ENCODE peak calls at places on chromosome 1, in five cellular contexts. One of them, this sample, is unnamed. For H3K4me1, the result is how much of the 10 kb centered on the place peaks cover.

GRCh38 chr1:248703674-248704073 is 1.1 kb upstream of the OR14I1 start:
- DNase-seq in ovary: no peak
- DNase-seq in prostate gland: no peak
- DNase-seq in fibroblast of lung: no peak
- DNase-seq in SJCRH30: no peak
- DNase-seq in this sample: no peak

GRCh38 chr1:89820423-89821321 is at the start of gene LRRC8D:
- DNase-seq in ovary: peak
- DNase-seq in prostate gland: peak
- DNase-seq in fibroblast of lung: peak
- DNase-seq in SJCRH30: peak
- DNase-seq in this sample: peak

GRCh38 chr1:114152211-114153050 is 1.2 kb downstream of the SYT6 start:
- DNase-seq in ovary: peak
- DNase-seq in prostate gland: peak
- DNase-seq in fibroblast of lung: peak
- DNase-seq in SJCRH30: no peak
- DNase-seq in this sample: peak

GRCh38 chr1:44409019-44409602 is 4.1 kb downstream of the RNF220 start:
- DNase-seq in ovary: no peak
- DNase-seq in prostate gland: no peak
- DNase-seq in fibroblast of lung: no peak
- DNase-seq in SJCRH30: no peak
- DNase-seq in this sample: no peak

GRCh38 chr1:104291156-104291555 is 541.5 kb downstream of the AMY1C start:
- DNase-seq in ovary: no peak
- DNase-seq in prostate gland: no peak
- DNase-seq in fibroblast of lung: no peak
- DNase-seq in SJCRH30: peak
- DNase-seq in this sample: no peak

GRCh38 chr1:192810253-192810880 is 1.5 kb downstream of the RGS2 start:
- DNase-seq in ovary: no peak
- DNase-seq in prostate gland: peak
- DNase-seq in fibroblast of lung: peak
- DNase-seq in SJCRH30: no peak
- DNase-seq in this sample: peak

GRCh38 chr1:222521299-222522104 is 26.4 kb downstream of the HHIPL2 start:
- DNase-seq in ovary: no peak
- DNase-seq in prostate gland: no peak
- DNase-seq in fibroblast of lung: peak
- DNase-seq in SJCRH30: peak
- DNase-seq in this sample: no peak

GRCh38 chr1:246771366-246771765 is 47.2 kb downstream of the SCCPDH start:
- DNase-seq in ovary: no peak
- DNase-seq in prostate gland: no peak
- DNase-seq in fibroblast of lung: no peak
- DNase-seq in SJCRH30: no peak
- DNase-seq in this sample: no peak

GRCh38 chr1:35499652-35500176 is 57.5 kb downstream of the KIAA0319L start:
- DNase-seq in ovary: no peak
- DNase-seq in prostate gland: no peak
- DNase-seq in fibroblast of lung: peak
- DNase-seq in SJCRH30: no peak
- DNase-seq in this sample: peak

GRCh38 chr1:66282885-66283284 is 251.1 kb upstream of the SGIP1 start:
- DNase-seq in ovary: no peak
- DNase-seq in prostate gland: no peak
- DNase-seq in fibroblast of lung: peak
- DNase-seq in SJCRH30: no peak
- DNase-seq in this sample: no peak

GRCh38 chr1:66282343-66282852 is 251.6 kb upstream of the SGIP1 start:
- DNase-seq in ovary: no peak
- DNase-seq in prostate gland: no peak
- DNase-seq in fibroblast of lung: peak
- DNase-seq in SJCRH30: no peak
- DNase-seq in this sample: no peak

GRCh38 chr1:66283583-66284041 is 250.3 kb upstream of the SGIP1 start:
- DNase-seq in ovary: no peak
- DNase-seq in prostate gland: no peak
- DNase-seq in fibroblast of lung: peak
- DNase-seq in SJCRH30: no peak
- DNase-seq in this sample: no peak

GRCh38 chr1:66284746-66285145 is 249.2 kb upstream of the SGIP1 start:
- DNase-seq in ovary: no peak
- DNase-seq in prostate gland: no peak
- DNase-seq in fibroblast of lung: peak
- DNase-seq in SJCRH30: no peak
- DNase-seq in this sample: no peak

GRCh38 chr1:66281808-66282207 is 252.1 kb upstream of the SGIP1 start:
- DNase-seq in ovary: no peak
- DNase-seq in prostate gland: peak
- DNase-seq in fibroblast of lung: no peak
- DNase-seq in SJCRH30: no peak
- DNase-seq in this sample: no peak
- H3K4me1 ChIP-seq in ovary: under half
- H3K4me1 ChIP-seq in prostate gland: under half
- H3K4me1 ChIP-seq in fibroblast of lung: under half
- H3K4me1 ChIP-seq in SJCRH30: under half
- H3K4me1 ChIP-seq in this sample: under half

GRCh38 chr1:26015358-26015757 is 6.2 kb upstream of the EXTL1 start:
- DNase-seq in ovary: no peak
- DNase-seq in prostate gland: no peak
- DNase-seq in fibroblast of lung: no peak
- DNase-seq in SJCRH30: no peak
- DNase-seq in this sample: no peak
- H3K4me1 ChIP-seq in ovary: under half
- H3K4me1 ChIP-seq in prostate gland: under half
- H3K4me1 ChIP-seq in fibroblast of lung: under half
- H3K4me1 ChIP-seq in SJCRH30: under half
- H3K4me1 ChIP-seq in this sample: under half

GRCh38 chr1:66270122-66270812 is 263.7 kb upstream of the SGIP1 start:
- DNase-seq in ovary: no peak
- DNase-seq in prostate gland: no peak
- DNase-seq in fibroblast of lung: peak
- DNase-seq in SJCRH30: no peak
- DNase-seq in this sample: no peak
- H3K4me1 ChIP-seq in ovary: under half
- H3K4me1 ChIP-seq in prostate gland: under half
- H3K4me1 ChIP-seq in fibroblast of lung: under half
- H3K4me1 ChIP-seq in SJCRH30: under half
- H3K4me1 ChIP-seq in this sample: under half

GRCh38 chr1:2200308-2200943 is 5.9 kb upstream of the FAAP20 start:
- DNase-seq in ovary: peak
- DNase-seq in prostate gland: no peak
- DNase-seq in fibroblast of lung: no peak
- DNase-seq in SJCRH30: peak
- DNase-seq in this sample: no peak
- H3K4me1 ChIP-seq in ovary: under half
- H3K4me1 ChIP-seq in prostate gland: under half
- H3K4me1 ChIP-seq in fibroblast of lung: under half
- H3K4me1 ChIP-seq in SJCRH30: under half
- H3K4me1 ChIP-seq in this sample: under half

DNA sequence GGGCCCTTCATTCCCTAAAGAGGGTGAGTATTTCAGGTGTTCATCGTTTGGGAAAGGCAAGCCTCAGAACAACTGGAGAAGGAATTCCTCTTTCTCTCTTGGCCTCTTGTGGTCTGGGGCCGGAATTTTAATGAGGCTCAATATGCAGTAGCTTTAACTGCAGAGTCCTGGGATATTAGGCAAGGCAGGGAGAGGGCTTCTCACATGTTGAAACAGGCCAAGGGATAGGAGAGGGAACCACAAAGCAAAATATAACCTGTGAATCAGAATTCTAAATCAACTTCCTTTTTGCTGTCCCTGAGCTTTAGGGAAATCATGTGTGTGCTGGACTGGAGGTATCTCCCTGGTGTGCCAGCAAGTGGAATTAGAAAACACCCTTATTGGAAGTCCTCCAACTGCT is 215.7 kb upstream of the ZRANB2 start:
- DNase-seq in ovary: no peak
- DNase-seq in prostate gland: no peak
- DNase-seq in fibroblast of lung: peak
- DNase-seq in SJCRH30: no peak
- DNase-seq in this sample: no peak
- H3K4me1 ChIP-seq in ovary: under half
- H3K4me1 ChIP-seq in prostate gland: under half
- H3K4me1 ChIP-seq in fibroblast of lung: under half
- H3K4me1 ChIP-seq in SJCRH30: under half
- H3K4me1 ChIP-seq in this sample: under half

DNA sequence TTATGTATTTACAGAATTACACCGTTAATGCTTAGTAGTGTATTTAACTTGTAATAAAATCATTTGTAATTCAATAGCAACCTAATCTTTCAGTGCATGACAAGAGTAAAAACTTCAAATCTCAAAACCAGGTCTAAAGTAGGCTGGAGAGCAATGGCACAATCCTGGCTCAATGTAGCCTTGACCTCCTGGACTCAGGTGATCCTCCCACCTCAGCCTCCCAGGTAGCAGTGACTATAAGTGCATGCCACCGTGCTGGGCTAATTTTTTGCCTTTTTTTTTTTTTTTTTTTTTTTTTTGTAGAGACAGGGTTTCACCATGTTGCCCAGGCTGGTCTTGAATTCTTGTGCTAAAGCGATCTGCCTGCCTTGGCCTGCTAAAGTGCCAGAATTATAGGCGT is 11.3 kb downstream of the IPP start:
- DNase-seq in ovary: no peak
- DNase-seq in prostate gland: no peak
- DNase-seq in fibroblast of lung: no peak
- DNase-seq in SJCRH30: no peak
- DNase-seq in this sample: no peak
- H3K4me1 ChIP-seq in ovary: under half
- H3K4me1 ChIP-seq in prostate gland: under half
- H3K4me1 ChIP-seq in fibroblast of lung: under half
- H3K4me1 ChIP-seq in SJCRH30: under half
- H3K4me1 ChIP-seq in this sample: under half

GRCh38 chr1:160836981-160837557 is 25.6 kb downstream of the CD244 start:
- DNase-seq in ovary: no peak
- DNase-seq in prostate gland: no peak
- DNase-seq in fibroblast of lung: no peak
- DNase-seq in SJCRH30: no peak
- DNase-seq in this sample: no peak
- H3K4me1 ChIP-seq in ovary: under half
- H3K4me1 ChIP-seq in prostate gland: under half
- H3K4me1 ChIP-seq in fibroblast of lung: under half
- H3K4me1 ChIP-seq in SJCRH30: under half
- H3K4me1 ChIP-seq in this sample: under half